ENCODE peak calls at places on chromosomes 2 and 18, in nine cellular contexts. Z is cardiac muscle cell, A is H9, K is kidney, I is right lobe of liver, D is endothelial cell of umbilical vein, U is RWPE1, H is heart left ventricle, L is psoas muscle. C is an unnamed sample.

GRCh38 chr2:239712755-239713154 is 311.9 kb upstream of the HDAC4 start:
- DNase-seq in Z (no peak), A (no peak), K (no peak), I (no peak), D (no peak), U (no peak), H (no peak), L (no peak), C (no peak)

GRCh38 chr2:239322414-239323086 is 78.3 kb downstream of the HDAC4 start:
- DNase-seq in Z (no peak), A (peak; percentile 17), K (no peak), I (no peak), D (peak; percentile 64), U (peak; percentile 18), H (peak; percentile 49), L (peak; percentile 31), C (peak; percentile 45)

GRCh38 chr2:37711308-37711731 is 39.9 kb upstream of the CDC42EP3 start:
- DNase-seq in Z (no peak), A (peak; percentile 47), K (peak; percentile 23), I (no peak), D (no peak), U (peak; percentile 64), H (no peak), L (no peak), C (peak; percentile 85)

GRCh38 chr2:64807417-64807816 is 153.7 kb upstream of the SERTAD2 start:
- DNase-seq in Z (no peak), A (no peak), K (no peak), I (no peak), D (peak; percentile 89), U (peak; percentile 89), H (no peak), L (no peak), C (peak; percentile 100)

GRCh38 chr2:27903649-27904544 is 13.4 kb downstream of the BABAM2 start:
- DNase-seq in Z (no peak), A (no peak), K (no peak), I (no peak), D (peak; percentile 63), U (peak; percentile 19), H (no peak), L (no peak), C (peak; percentile 83)

GRCh38 chr2:85132834-85133637 is at the start of gene TCF7L1:
- DNase-seq in Z (peak; percentile 94), A (peak; percentile 92), K (peak; percentile 94), I (peak; percentile 88), D (peak; percentile 91), U (peak; percentile 90), H (peak; percentile 82), L (peak; percentile 87), C (peak; percentile 69)

GRCh38 chr2:121285077-121285449 is at the start of gene TFCP2L1:
- DNase-seq in Z (peak; percentile 42), A (peak; percentile 74), K (peak; percentile 87), I (peak; percentile 36), D (no peak), U (peak; percentile 83), H (no peak), L (no peak), C (no peak)

GRCh38 chr2:236824836-236825235 is 255.2 kb downstream of the ACKR3 start:
- DNase-seq in Z (no peak), A (no peak), K (no peak), I (no peak), D (peak; percentile 18), U (no peak), H (no peak), L (no peak), C (no peak)

GRCh38 chr2:102241616-102242260 is 54.9 kb downstream of the IL1RL2 start:
- DNase-seq in Z (no peak), A (no peak), K (no peak), I (no peak), D (no peak), U (peak; percentile 8), H (no peak), L (no peak), C (no peak)

GRCh38 chr2:11941201-11942041 is 195.0 kb downstream of the LPIN1 start:
- DNase-seq in Z (no peak), A (no peak), K (no peak), I (no peak), D (no peak), U (no peak), H (peak; percentile 81), L (no peak), C (no peak)

DNA sequence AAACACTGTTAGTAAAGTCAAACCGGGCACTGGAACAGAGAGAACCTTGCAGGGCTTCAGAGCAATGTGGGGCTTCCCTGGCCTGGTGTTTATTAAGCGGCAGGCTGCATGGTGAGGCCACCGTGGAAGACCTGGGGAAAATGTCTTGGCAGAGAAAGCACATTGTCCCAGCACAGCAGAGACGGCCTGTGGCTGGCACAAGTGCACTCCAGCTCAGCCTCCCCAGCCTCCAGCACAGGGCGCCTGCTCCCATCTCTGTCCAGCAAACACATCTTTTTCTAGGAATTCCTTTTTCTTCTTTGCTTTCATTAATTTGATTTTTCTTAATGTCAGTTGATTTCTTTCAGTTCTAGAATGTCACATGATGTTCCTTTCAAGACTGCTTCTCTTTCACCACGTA is 138.2 kb upstream of the NFATC1 start:
- DNase-seq in Z (no peak), A (no peak), K (no peak), I (no peak), D (no peak), U (no peak), H (no peak), L (no peak), C (no peak)
- H3K27ac ChIP-seq in Z (no peak overlapping the region), A (no peak overlapping the region), K (no peak overlapping the region), I (no peak overlapping the region), D (no peak overlapping the region), U (no peak overlapping the region), H (no peak overlapping the region), L (no peak overlapping the region), C (no peak overlapping the region)

GRCh38 chr2:219003979-219004378 is 10.8 kb upstream of the CRYBA2 start:
- DNase-seq in Z (no peak), A (no peak), K (no peak), I (no peak), D (no peak), U (no peak), H (no peak), L (no peak), C (no peak)

GRCh38 chr2:219002395-219003266 is 9.4 kb upstream of the CRYBA2 start:
- DNase-seq in Z (peak; percentile 71), A (peak; percentile 92), K (peak; percentile 82), I (peak; percentile 86), D (no peak), U (no peak), H (no peak), L (peak; percentile 41), C (peak; percentile 15)

GRCh38 chr2:219001577-219002394 is 8.6 kb upstream of the CRYBA2 start:
- DNase-seq in Z (no peak), A (peak; percentile 67), K (peak; percentile 89), I (peak; percentile 94), D (no peak), U (peak; percentile 65), H (no peak), L (no peak), C (no peak)

GRCh38 chr2:219001100-219001576 is 7.9 kb upstream of the CRYBA2 start:
- DNase-seq in Z (no peak), A (no peak), K (no peak), I (no peak), D (no peak), U (no peak), H (no peak), L (no peak), C (no peak)

GRCh38 chr2:219003267-219003634 is 10.0 kb upstream of the CRYBA2 start:
- DNase-seq in Z (no peak), A (no peak), K (no peak), I (no peak), D (peak; percentile 14), U (no peak), H (no peak), L (no peak), C (no peak)
- TF ChIP-seq CTCF in Z (no peak), A (no peak), K (no peak), I (no peak), D (no peak), U (no peak), H (no peak), L (no peak), C (peak; percentile 44)

GRCh38 chr18:28068208-28068607 is 108.7 kb downstream of the CDH2 start:
- DNase-seq in Z (no peak), A (no peak), K (no peak), I (no peak), D (no peak), U (no peak), H (no peak), L (no peak), C (no peak)

GRCh38 chr18:28067346-28067745 is 109.6 kb downstream of the CDH2 start:
- DNase-seq in Z (no peak), A (no peak), K (no peak), I (no peak), D (no peak), U (no peak), H (no peak), L (no peak), C (no peak)

GRCh38 chr18:28063181-28063790 is 113.6 kb downstream of the CDH2 start:
- DNase-seq in Z (no peak), A (no peak), K (no peak), I (no peak), D (peak; percentile 30), U (no peak), H (no peak), L (no peak), C (no peak)

GRCh38 chr18:28065031-28065792 is 111.7 kb downstream of the CDH2 start:
- DNase-seq in Z (peak; percentile 50), A (no peak), K (no peak), I (no peak), D (peak; percentile 14), U (peak; percentile 11), H (no peak), L (no peak), C (peak; percentile 93)

GRCh38 chr18:28065793-28066186 is 111.1 kb downstream of the CDH2 start:
- DNase-seq in Z (no peak), A (no peak), K (no peak), I (no peak), D (no peak), U (no peak), H (no peak), L (no peak), C (peak; percentile 41)
- H3K27ac ChIP-seq in Z (peak overlapping the region; percentile 98), A (no peak overlapping the region), K (no peak overlapping the region), I (no peak overlapping the region), D (peak overlapping the region; percentile 10), U (no peak overlapping the region), H (no peak overlapping the region), L (no peak overlapping the region), C (peak overlapping the region; percentile 94)

GRCh38 chr2:104856973-104857261 is 3.0 kb downstream of the POU3F3 start:
- DNase-seq in Z (no peak), A (no peak), K (no peak), I (no peak), D (no peak), U (no peak), H (no peak), L (no peak), C (no peak)

GRCh38 chr2:104855174-104856085 is 1.5 kb downstream of the POU3F3 start:
- DNase-seq in Z (no peak), A (no peak), K (peak; percentile 70), I (no peak), D (no peak), U (no peak), H (no peak), L (no peak), C (no peak)

GRCh38 chr2:104854507-104855173 is 725 bp downstream of the POU3F3 start:
- DNase-seq in Z (no peak), A (peak; percentile 32), K (no peak), I (peak; percentile 16), D (no peak), U (no peak), H (no peak), L (no peak), C (no peak)

GRCh38 chr2:104857262-104858221 is 3.6 kb downstream of the POU3F3 start:
- DNase-seq in Z (no peak), A (peak; percentile 51), K (no peak), I (no peak), D (no peak), U (no peak), H (no peak), L (no peak), C (no peak)

GRCh38 chr2:104856086-104856972 is 2.4 kb downstream of the POU3F3 start:
- DNase-seq in Z (no peak), A (peak; percentile 71), K (peak; percentile 79), I (no peak), D (no peak), U (no peak), H (no peak), L (no peak), C (no peak)
- TF ChIP-seq CTCF in Z (no peak), A (no peak), K (no peak), I (no peak), D (no peak), U (no peak), H (no peak), L (no peak), C (no peak)